ENCODE peak calls at places on chromosomes 16 and 17, in five cellular contexts. K is CD4-positive, alpha-beta memory T cell; I is ascending aorta; G is ovary; F is colonic mucosa. W is an unnamed sample. For H3K4me1 and H3K27me3, the result is how much of the 10 kb centered on the place peaks cover.

GRCh38 chr16:149024-149675 is 3.3 kb upstream of the HBZ start:
- DNase-seq in K (no peak), I (no peak), F (no peak), G (no peak), W (no peak)

GRCh38 chr17:67994827-67995567 is 1.3 kb downstream of the C17orf58 start:
- DNase-seq in K (no peak), G (no peak), I (no peak), F (peak), W (no peak)

GRCh38 chr17:66340720-66341119 is 38.3 kb downstream of the PRKCA start:
- DNase-seq in F (no peak), I (no peak), G (no peak), K (no peak), W (no peak)

GRCh38 chr17:80246726-80247125 is 13.9 kb upstream of the RNF213 start:
- DNase-seq in I (no peak), K (no peak), F (no peak), G (no peak), W (no peak)

GRCh38 chr16:1095450-1096163 is 437 bp downstream of the C1QTNF8 start:
- DNase-seq in K (no peak), G (no peak), F (no peak), I (no peak), W (no peak)

GRCh38 chr16:58495861-58496331 is 4.0 kb upstream of the NDRG4 start:
- DNase-seq in K (no peak), I (no peak), G (no peak), F (no peak), W (no peak)

GRCh38 chr16:67170168-67170947 is at the start of gene NOL3:
- DNase-seq in F (peak), K (no peak), I (peak), G (peak), W (no peak)

GRCh38 chr17:1532836-1533602 is 16.6 kb upstream of the INPP5K start:
- DNase-seq in F (no peak), G (no peak), K (peak), I (no peak), W (peak)

GRCh38 chr17:22090263-22090935 is 398.1 kb downstream of the KCNJ18 start:
- DNase-seq in K (no peak), F (no peak), G (no peak), I (no peak), W (no peak)

GRCh38 chr17:59337741-59338299 is 6.4 kb downstream of the YPEL2 start:
- DNase-seq in K (no peak), F (no peak), G (no peak), I (no peak), W (no peak)
- H3K4me1 ChIP-seq in K (half or more), F (under half), G (under half), I (half or more), W (under half)

GRCh38 chr17:29143894-29144293 is 36.3 kb downstream of the MYO18A start:
- DNase-seq in F (no peak), I (no peak), K (no peak), G (no peak), W (no peak)

GRCh38 chr17:29140051-29140582 is 40.1 kb downstream of the MYO18A start:
- DNase-seq in I (peak), F (peak), G (peak), K (peak), W (peak)

GRCh38 chr17:29138991-29139682 is 41.1 kb downstream of the MYO18A start:
- DNase-seq in F (peak), I (no peak), K (peak), G (peak), W (no peak)

GRCh38 chr17:29140631-29141483 is 39.3 kb downstream of the MYO18A start:
- DNase-seq in F (no peak), I (no peak), G (peak), K (peak), W (peak)

GRCh38 chr17:29141484-29141835 is 38.7 kb downstream of the MYO18A start:
- DNase-seq in K (no peak), F (no peak), G (no peak), I (no peak), W (no peak)
- H3K4me3 ChIP-seq in K (peak), F (no peak), G (no peak), I (no peak), W (peak)

DNA sequence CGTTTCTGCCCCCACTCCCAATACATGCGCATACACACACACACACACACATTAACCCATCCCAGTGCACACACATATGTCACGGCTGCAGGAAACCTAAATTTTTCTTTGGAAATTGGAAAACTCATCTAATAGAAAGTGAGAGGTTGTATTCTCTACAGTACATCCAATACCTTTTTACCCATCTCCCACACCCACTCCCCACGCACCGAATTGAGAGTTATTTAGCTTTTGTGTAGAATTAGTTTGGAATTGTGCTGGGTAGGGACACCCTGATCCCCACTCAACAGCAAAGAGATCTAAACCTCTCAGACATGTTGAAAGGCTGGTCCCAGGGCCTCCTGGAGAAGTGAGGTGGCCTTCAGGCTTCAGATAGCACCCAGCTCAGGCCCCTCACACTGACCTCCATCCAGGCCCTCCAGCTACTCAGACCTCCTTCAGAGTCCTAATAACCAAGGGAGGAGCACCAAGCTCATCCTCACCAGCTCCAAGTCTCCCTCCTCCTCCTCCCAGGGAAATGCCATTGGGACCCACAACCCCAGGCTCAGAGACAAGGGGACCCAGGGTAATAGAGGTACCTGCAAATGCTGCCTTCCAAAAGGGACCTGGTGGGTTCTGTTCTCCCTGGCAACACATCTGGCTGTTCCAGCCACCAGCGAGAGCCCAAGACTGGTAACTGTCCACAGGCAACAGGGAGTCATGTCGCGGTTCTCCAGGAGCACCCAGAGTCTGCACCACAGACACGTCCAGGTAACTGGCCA is 955 bp downstream of the HOXB13 start:
- DNase-seq in F (peak), K (no peak), I (no peak), G (no peak), W (no peak)
- H3K27me3 ChIP-seq in F (under half), K (half or more), I (half or more), G (under half), W (half or more)

DNA sequence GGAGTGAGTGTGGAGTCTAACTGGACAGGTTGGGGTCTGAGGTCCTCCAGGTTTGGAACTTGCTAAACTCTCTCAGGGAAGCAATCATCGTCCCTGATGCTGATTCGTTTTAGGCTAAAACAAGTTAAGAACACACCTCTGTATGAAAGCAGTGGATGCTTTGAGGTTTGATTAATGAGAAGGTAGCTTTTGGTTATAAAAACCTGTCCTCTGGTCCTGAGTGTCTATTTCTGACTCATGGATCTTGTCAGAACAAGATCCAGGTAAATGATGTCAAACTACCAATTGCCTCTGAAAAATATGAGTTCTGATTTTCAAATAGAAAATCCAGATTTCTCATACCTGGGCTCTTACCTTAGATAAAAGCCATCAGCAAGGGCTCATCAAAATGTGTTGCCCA is 23.0 kb downstream of the KRT23 start:
- DNase-seq in G (no peak), K (no peak), F (no peak), I (no peak), W (no peak)
- H3K4me1 ChIP-seq in G (under half), K (under half), F (under half), I (under half), W (under half)

DNA sequence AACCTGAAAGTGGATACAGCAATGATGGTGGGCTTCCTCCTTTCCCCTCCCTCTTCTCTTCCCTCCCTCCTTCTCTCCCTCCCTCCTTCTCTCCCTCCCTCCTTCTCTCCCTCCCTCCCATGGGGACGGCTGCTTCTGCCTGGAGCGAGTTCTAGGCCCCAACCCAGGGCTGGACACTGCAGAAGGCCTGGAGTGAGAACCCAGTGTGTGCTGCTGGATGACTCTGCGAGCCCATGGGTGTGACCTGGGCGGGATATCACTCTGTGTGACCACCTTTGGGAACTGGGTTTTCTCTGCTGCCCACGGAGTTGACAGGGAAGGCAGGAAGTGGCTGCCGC is 242.6 kb upstream of the GSE1 start:
- DNase-seq in F (no peak), G (no peak), I (no peak), K (no peak), W (no peak)
- H3K4me3 ChIP-seq in F (no peak), G (no peak), I (no peak), K (no peak), W (no peak)

GRCh38 chr16:4617880-4618279 is 3.2 kb upstream of the UBALD1 start:
- DNase-seq in G (no peak), F (no peak), K (no peak), I (no peak), W (no peak)
- H3K27me3 ChIP-seq in G (under half), F (under half), K (under half), I (under half), W (under half)

DNA sequence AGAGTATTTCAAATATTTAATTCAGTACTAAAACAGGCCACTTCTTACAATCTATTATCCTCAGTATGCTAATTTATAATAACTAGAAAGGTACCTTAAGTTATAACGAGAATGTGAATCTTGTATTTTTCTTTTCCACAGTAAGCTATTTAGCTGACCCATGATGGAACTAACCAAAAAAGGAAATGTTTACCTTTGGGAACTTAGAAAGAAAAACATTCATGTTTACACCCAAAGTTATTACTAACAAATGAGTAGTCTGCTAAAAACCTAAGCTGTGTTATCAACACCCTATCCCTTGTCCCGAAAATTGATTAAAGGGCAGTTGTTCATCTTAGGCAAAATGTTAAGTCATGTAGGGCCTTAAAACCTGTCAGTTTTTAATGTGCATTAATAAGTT is 8.1 kb downstream of the GNA13 start:
- DNase-seq in I (no peak), K (no peak), F (no peak), G (no peak), W (no peak)
- H3K4me1 ChIP-seq in I (under half), K (half or more), F (under half), G (under half), W (under half)

W was measured in effector memory CD4-positive, alpha-beta T cell.